ENCODE peak calls at places on chromosomes 1 and 21, in four cellular contexts. X is NCI-H1930; W is HFF-Myc; D is stimulated activated CD8-positive, alpha-beta memory T cell treated with anti-CD3 and anti-CD28 coated beads, Interleukin-2, amount 100 ng/mL, for 1 hour. O is an unnamed sample.

GRCh38 chr21:33205476-33205875 is 24.3 kb upstream of the IFNAR2 start:
- DNase-seq in D (no peak), W (no peak), X (no peak), O (no peak)

GRCh38 chr21:40846566-40847411 is at the start of gene DSCAM:
- DNase-seq in W (no peak), X (peak), D (no peak), O (no peak)

GRCh38 chr1:15180945-15181523 is 27.5 kb downstream of the TMEM51 start:
- DNase-seq in W (no peak), X (no peak), D (no peak), O (no peak)

GRCh38 chr1:185499986-185500626 is 183.1 kb upstream of the IVNS1ABP start:
- DNase-seq in X (no peak), D (no peak), W (peak), O (peak)

GRCh38 chr1:1027723-1028266 is 7.9 kb downstream of the AGRN start:
- DNase-seq in X (no peak), W (no peak), D (no peak), O (no peak)

GRCh38 chr1:64923294-64923718 is 43.0 kb downstream of the JAK1 start:
- DNase-seq in X (no peak), D (peak), W (no peak), O (no peak)

GRCh38 chr1:38740543-38740942 is 119.0 kb downstream of the RRAGC start:
- DNase-seq in D (no peak), W (no peak), X (no peak), O (no peak)

GRCh38 chr1:39146681-39147080 is 57.8 kb upstream of the MACF1 start:
- DNase-seq in D (no peak), W (no peak), X (no peak), O (no peak)

GRCh38 chr1:213724640-213725536 is 262.9 kb upstream of the PROX1 start:
- DNase-seq in D (no peak), X (no peak), W (no peak), O (peak)

GRCh38 chr1:246705368-246705767 is 18.8 kb upstream of the SCCPDH start:
- DNase-seq in D (no peak), X (no peak), W (peak), O (no peak)

GRCh38 chr1:79355073-79355472 is 348.5 kb upstream of the ADGRL4 start:
- DNase-seq in W (no peak), D (no peak), X (no peak), O (no peak)

GRCh38 chr1:7560601-7561181 is 210.4 kb upstream of the VAMP3 start:
- DNase-seq in W (no peak), D (no peak), X (no peak), O (no peak)

GRCh38 chr1:31701137-31701736 is 2.6 kb downstream of the COL16A1 start:
- DNase-seq in X (peak), W (peak), D (no peak), O (peak)

O was measured in GOT3.